ENCODE peak calls at places on chromosomes 6 and 20, in seven cellular contexts. C is mucosa of descending colon, Z is HuH-7, J is heart right ventricle, A is GM03348, S is NCI-H2081, Y is mammary epithelial cell. H is an unnamed sample.

GRCh38 chr6:123810214-123810613 is 6.5 kb downstream of the NKAIN2 start:
- DNase-seq in C (no peak), Z (no peak), J (no peak), A (no peak), S (peak), Y (no peak), H (no peak)

GRCh38 chr6:152170702-152171667 is 363.5 kb downstream of the ESR1 start:
- DNase-seq in C (no peak), Z (no peak), J (no peak), A (no peak), S (no peak), Y (no peak), H (no peak)

GRCh38 chr6:31958412-31958740 is 395 bp downstream of the NELFE start:
- DNase-seq in C (no peak), Z (peak), J (no peak), A (no peak), S (no peak), Y (no peak), H (no peak)

GRCh38 chr6:14968056-14968643 is 277.7 kb upstream of the JARID2 start:
- DNase-seq in C (no peak), Z (no peak), J (no peak), A (no peak), S (no peak), Y (no peak), H (no peak)

GRCh38 chr20:16378712-16379111 is 194.5 kb downstream of the KIF16B start:
- DNase-seq in C (no peak), Z (no peak), J (no peak), A (no peak), S (no peak), Y (no peak), H (no peak)

GRCh38 chr20:50385733-50386640 is 124.2 kb upstream of the PTPN1 start:
- DNase-seq in C (no peak), Z (no peak), J (no peak), A (no peak), S (no peak), Y (no peak), H (peak)

GRCh38 chr6:168450921-168451320 is 9.9 kb downstream of the SMOC2 start:
- DNase-seq in C (no peak), Z (no peak), J (no peak), A (no peak), S (peak), Y (no peak), H (no peak)

GRCh38 chr6:52994789-52995078 is 350 bp downstream of the GSTA4 start:
- DNase-seq in C (peak), Z (no peak), J (peak), A (peak), S (peak), Y (no peak), H (peak)

GRCh38 chr6:129440691-129441090 is 269.3 kb downstream of the ARHGAP18 start:
- DNase-seq in C (no peak), Z (peak), J (no peak), A (no peak), S (no peak), Y (peak), H (no peak)

GRCh38 chr6:25041676-25042598 is 106.2 kb upstream of the RIPOR2 start:
- DNase-seq in C (peak), Z (no peak), J (no peak), A (no peak), S (peak), Y (no peak), H (no peak)

GRCh38 chr20:2640899-2641298 is 11.5 kb upstream of the NOP56 start:
- DNase-seq in C (no peak), Z (no peak), J (no peak), A (no peak), S (no peak), Y (no peak), H (no peak)

GRCh38 chr6:152206072-152206818 is 398.8 kb downstream of the ESR1 start:
- DNase-seq in C (peak), Z (peak), J (peak), A (peak), S (no peak), Y (no peak), H (peak)

GRCh38 chr20:38249536-38250310 is 10.8 kb downstream of the KIAA1755 start:
- DNase-seq in C (no peak), Z (no peak), J (no peak), A (peak), S (no peak), Y (no peak), H (no peak)

GRCh38 chr20:3681352-3681930 is 369 bp downstream of the ADAM33 start:
- DNase-seq in C (no peak), Z (no peak), J (no peak), A (no peak), S (no peak), Y (no peak), H (no peak)

GRCh38 chr20:51720384-51720783 is 47.8 kb downstream of the ATP9A start:
- DNase-seq in C (no peak), Z (no peak), J (no peak), A (no peak), S (no peak), Y (no peak), H (no peak)

GRCh38 chr6:27550692-27551091 is 77.8 kb upstream of the ZNF184 start:
- DNase-seq in C (no peak), Z (no peak), J (no peak), A (no peak), S (no peak), Y (no peak), H (no peak)

GRCh38 chr6:117924708-117925107 is 17.6 kb downstream of the SLC35F1 start:
- DNase-seq in C (no peak), Z (no peak), J (no peak), A (no peak), S (no peak), Y (no peak), H (no peak)

GRCh38 chr20:49281059-49281912 is 3.4 kb upstream of the ZNFX1 start:
- DNase-seq in C (no peak), Z (peak), J (no peak), A (no peak), S (no peak), Y (no peak), H (no peak)

GRCh38 chr20:59814835-59815340 is 118.5 kb downstream of the SYCP2 start:
- DNase-seq in C (no peak), Z (no peak), J (no peak), A (no peak), S (no peak), Y (no peak), H (no peak)

GRCh38 chr6:52503853-52504777 is 72.7 kb downstream of the TRAM2 start:
- DNase-seq in C (peak), Z (no peak), J (peak), A (peak), S (peak), Y (peak), H (peak)

GRCh38 chr6:113539202-113539601 is 317.9 kb upstream of the MARCKS start:
- DNase-seq in C (no peak), Z (no peak), J (no peak), A (no peak), S (no peak), Y (no peak), H (no peak)

GRCh38 chr20:19943021-19943659 is 74.0 kb upstream of the NAA20 start:
- DNase-seq in C (no peak), Z (no peak), J (no peak), A (no peak), S (no peak), Y (peak), H (no peak)

GRCh38 chr20:32535316-32535952 is 49.7 kb downstream of the NOL4L start:
- DNase-seq in C (no peak), Z (no peak), J (no peak), A (no peak), S (peak), Y (no peak), H (no peak)

GRCh38 chr6:5950448-5950847 is 56.3 kb downstream of the NRN1 start:
- DNase-seq in C (no peak), Z (peak), J (peak), A (peak), S (no peak), Y (no peak), H (no peak)

GRCh38 chr6:42197574-42198362 is 3.0 kb upstream of the GUCA1B start:
- DNase-seq in C (no peak), Z (no peak), J (no peak), A (peak), S (no peak), Y (no peak), H (no peak)

GRCh38 chr20:9112541-9113515 is 43.9 kb downstream of the PLCB4 start:
- DNase-seq in C (no peak), Z (no peak), J (no peak), A (peak), S (no peak), Y (peak), H (no peak)

GRCh38 chr20:31594002-31594557 is 11.0 kb upstream of the ID1 start:
- DNase-seq in C (no peak), Z (no peak), J (no peak), A (no peak), S (no peak), Y (no peak), H (no peak)

GRCh38 chr6:25931411-25931709 is 869 bp upstream of the SLC17A2 start:
- DNase-seq in C (no peak), Z (no peak), J (no peak), A (no peak), S (no peak), Y (no peak), H (no peak)

GRCh38 chr20:4820833-4821518 is 99.3 kb downstream of the PRND start:
- DNase-seq in C (no peak), Z (no peak), J (no peak), A (peak), S (no peak), Y (peak), H (peak)

GRCh38 chr6:39166189-39166917 is 51.4 kb upstream of the SAYSD1 start:
- DNase-seq in C (peak), Z (peak), J (peak), A (peak), S (peak), Y (peak), H (peak)

GRCh38 chr6:14123331-14124105 is 5.9 kb downstream of the CD83 start:
- DNase-seq in C (no peak), Z (no peak), J (no peak), A (peak), S (no peak), Y (no peak), H (no peak)

GRCh38 chr6:2562721-2563120 is 188.0 kb downstream of the MYLK4 start:
- DNase-seq in C (no peak), Z (no peak), J (no peak), A (no peak), S (no peak), Y (no peak), H (peak)

GRCh38 chr6:134903448-134903847 is 46.5 kb downstream of the ALDH8A1 start:
- DNase-seq in C (no peak), Z (no peak), J (no peak), A (no peak), S (no peak), Y (no peak), H (no peak)

GRCh38 chr6:126803769-126804168 is 314.7 kb upstream of the RSPO3 start:
- DNase-seq in C (no peak), Z (no peak), J (no peak), A (no peak), S (no peak), Y (no peak), H (no peak)